ENCODE peak calls at places on chromosomes 13 and 19, in five cellular contexts. One of them, this sample, is unnamed.

GRCh38 chr13:26571518-26571917 is 14.0 kb downstream of the WASF3 start:
- DNase-seq in type B pancreatic cell: no peak
- DNase-seq in hepatic stellate cell: no peak
- DNase-seq in activated CD4-positive, alpha-beta T cell treated with anti-CD3 and anti-CD28 coated beads for 1 hour: no peak
- DNase-seq in HepG2: no peak
- DNase-seq in this sample: no peak

GRCh38 chr13:50334944-50335343 is 319.7 kb downstream of the KCNRG start:
- DNase-seq in activated CD4-positive, alpha-beta T cell treated with anti-CD3 and anti-CD28 coated beads for 1 hour: no peak
- DNase-seq in hepatic stellate cell: no peak
- DNase-seq in type B pancreatic cell: no peak
- DNase-seq in HepG2: peak
- DNase-seq in this sample: no peak

GRCh38 chr19:18659281-18660050 is 22.6 kb downstream of the KLHL26 start:
- DNase-seq in type B pancreatic cell: no peak
- DNase-seq in HepG2: no peak
- DNase-seq in activated CD4-positive, alpha-beta T cell treated with anti-CD3 and anti-CD28 coated beads for 1 hour: no peak
- DNase-seq in hepatic stellate cell: no peak
- DNase-seq in this sample: no peak

GRCh38 chr13:51297556-51297955 is 41.9 kb upstream of the SERPINE3 start:
- DNase-seq in activated CD4-positive, alpha-beta T cell treated with anti-CD3 and anti-CD28 coated beads for 1 hour: no peak
- DNase-seq in hepatic stellate cell: no peak
- DNase-seq in type B pancreatic cell: no peak
- DNase-seq in HepG2: no peak
- DNase-seq in this sample: no peak

GRCh38 chr19:10305139-10305806 is 4.3 kb downstream of the ZGLP1 start:
- DNase-seq in activated CD4-positive, alpha-beta T cell treated with anti-CD3 and anti-CD28 coated beads for 1 hour: no peak
- DNase-seq in type B pancreatic cell: no peak
- DNase-seq in HepG2: no peak
- DNase-seq in hepatic stellate cell: no peak
- DNase-seq in this sample: no peak

GRCh38 chr19:36939153-36939552 is 23.0 kb downstream of the ZNF568 start:
- DNase-seq in hepatic stellate cell: no peak
- DNase-seq in HepG2: no peak
- DNase-seq in activated CD4-positive, alpha-beta T cell treated with anti-CD3 and anti-CD28 coated beads for 1 hour: no peak
- DNase-seq in type B pancreatic cell: no peak
- DNase-seq in this sample: no peak

GRCh38 chr13:70098669-70099068 is 9.0 kb upstream of the ATXN8OS start:
- DNase-seq in type B pancreatic cell: no peak
- DNase-seq in activated CD4-positive, alpha-beta T cell treated with anti-CD3 and anti-CD28 coated beads for 1 hour: no peak
- DNase-seq in hepatic stellate cell: no peak
- DNase-seq in HepG2: no peak
- DNase-seq in this sample: no peak

GRCh38 chr13:40063743-40064142 is 408.3 kb downstream of the COG6 start:
- DNase-seq in type B pancreatic cell: no peak
- DNase-seq in activated CD4-positive, alpha-beta T cell treated with anti-CD3 and anti-CD28 coated beads for 1 hour: no peak
- DNase-seq in HepG2: peak
- DNase-seq in hepatic stellate cell: no peak
- DNase-seq in this sample: no peak

GRCh38 chr13:20219585-20219984 is 12.5 kb downstream of the GJB6 start:
- DNase-seq in type B pancreatic cell: no peak
- DNase-seq in HepG2: no peak
- DNase-seq in hepatic stellate cell: no peak
- DNase-seq in activated CD4-positive, alpha-beta T cell treated with anti-CD3 and anti-CD28 coated beads for 1 hour: no peak
- DNase-seq in this sample: no peak

GRCh38 chr13:41614671-41615519 is 157.5 kb downstream of the RGCC start:
- DNase-seq in hepatic stellate cell: no peak
- DNase-seq in HepG2: no peak
- DNase-seq in type B pancreatic cell: no peak
- DNase-seq in activated CD4-positive, alpha-beta T cell treated with anti-CD3 and anti-CD28 coated beads for 1 hour: no peak
- DNase-seq in this sample: no peak

GRCh38 chr19:14385492-14385891 is 4.2 kb downstream of the ADGRE5 start:
- DNase-seq in hepatic stellate cell: no peak
- DNase-seq in activated CD4-positive, alpha-beta T cell treated with anti-CD3 and anti-CD28 coated beads for 1 hour: no peak
- DNase-seq in type B pancreatic cell: no peak
- DNase-seq in HepG2: no peak
- DNase-seq in this sample: no peak

GRCh38 chr13:23655321-23655720 is 85.1 kb downstream of the TNFRSF19 start:
- DNase-seq in hepatic stellate cell: no peak
- DNase-seq in HepG2: no peak
- DNase-seq in activated CD4-positive, alpha-beta T cell treated with anti-CD3 and anti-CD28 coated beads for 1 hour: no peak
- DNase-seq in type B pancreatic cell: no peak
- DNase-seq in this sample: no peak

GRCh38 chr13:79458436-79458835 is 22.5 kb upstream of the NDFIP2 start:
- DNase-seq in type B pancreatic cell: no peak
- DNase-seq in hepatic stellate cell: no peak
- DNase-seq in HepG2: no peak
- DNase-seq in activated CD4-positive, alpha-beta T cell treated with anti-CD3 and anti-CD28 coated beads for 1 hour: no peak
- DNase-seq in this sample: no peak

GRCh38 chr19:42122691-42123607 is 9.3 kb downstream of the POU2F2 start:
- DNase-seq in HepG2: no peak
- DNase-seq in hepatic stellate cell: no peak
- DNase-seq in type B pancreatic cell: no peak
- DNase-seq in activated CD4-positive, alpha-beta T cell treated with anti-CD3 and anti-CD28 coated beads for 1 hour: peak
- DNase-seq in this sample: no peak

GRCh38 chr13:61684976-61685682 is 269.5 kb upstream of the PCDH20 start:
- DNase-seq in activated CD4-positive, alpha-beta T cell treated with anti-CD3 and anti-CD28 coated beads for 1 hour: no peak
- DNase-seq in type B pancreatic cell: no peak
- DNase-seq in HepG2: no peak
- DNase-seq in hepatic stellate cell: no peak
- DNase-seq in this sample: no peak

GRCh38 chr19:8446055-8446709 is 1.4 kb downstream of the HNRNPM start:
- DNase-seq in type B pancreatic cell: no peak
- DNase-seq in HepG2: no peak
- DNase-seq in hepatic stellate cell: no peak
- DNase-seq in activated CD4-positive, alpha-beta T cell treated with anti-CD3 and anti-CD28 coated beads for 1 hour: no peak
- DNase-seq in this sample: no peak

GRCh38 chr19:8615022-8615421 is 4.5 kb upstream of the ADAMTS10 start:
- DNase-seq in HepG2: no peak
- DNase-seq in hepatic stellate cell: no peak
- DNase-seq in type B pancreatic cell: no peak
- DNase-seq in activated CD4-positive, alpha-beta T cell treated with anti-CD3 and anti-CD28 coated beads for 1 hour: no peak
- DNase-seq in this sample: peak

GRCh38 chr13:85650613-85651012 is 148.6 kb downstream of the SLITRK6 start:
- DNase-seq in activated CD4-positive, alpha-beta T cell treated with anti-CD3 and anti-CD28 coated beads for 1 hour: no peak
- DNase-seq in HepG2: no peak
- DNase-seq in hepatic stellate cell: no peak
- DNase-seq in type B pancreatic cell: no peak
- DNase-seq in this sample: no peak

GRCh38 chr13:94968040-94968756 is 255.9 kb upstream of the SOX21 start:
- DNase-seq in HepG2: no peak
- DNase-seq in type B pancreatic cell: peak
- DNase-seq in activated CD4-positive, alpha-beta T cell treated with anti-CD3 and anti-CD28 coated beads for 1 hour: no peak
- DNase-seq in hepatic stellate cell: no peak
- DNase-seq in this sample: peak

GRCh38 chr13:91576590-91576989 is 178.2 kb downstream of the GPC5 start:
- DNase-seq in activated CD4-positive, alpha-beta T cell treated with anti-CD3 and anti-CD28 coated beads for 1 hour: no peak
- DNase-seq in type B pancreatic cell: no peak
- DNase-seq in HepG2: peak
- DNase-seq in hepatic stellate cell: no peak
- DNase-seq in this sample: no peak

GRCh38 chr19:7788178-7788932 is 25.3 kb downstream of the CLEC4M start:
- DNase-seq in activated CD4-positive, alpha-beta T cell treated with anti-CD3 and anti-CD28 coated beads for 1 hour: no peak
- DNase-seq in type B pancreatic cell: no peak
- DNase-seq in hepatic stellate cell: no peak
- DNase-seq in HepG2: no peak
- DNase-seq in this sample: no peak

GRCh38 chr19:40300668-40301067 is 15.5 kb upstream of the AKT2 start:
- DNase-seq in activated CD4-positive, alpha-beta T cell treated with anti-CD3 and anti-CD28 coated beads for 1 hour: no peak
- DNase-seq in type B pancreatic cell: no peak
- DNase-seq in hepatic stellate cell: no peak
- DNase-seq in HepG2: no peak
- DNase-seq in this sample: no peak

GRCh38 chr19:36152061-36152885 is at the start of gene COX7A1:
- DNase-seq in hepatic stellate cell: peak
- DNase-seq in activated CD4-positive, alpha-beta T cell treated with anti-CD3 and anti-CD28 coated beads for 1 hour: no peak
- DNase-seq in type B pancreatic cell: no peak
- DNase-seq in HepG2: no peak
- DNase-seq in this sample: no peak

GRCh38 chr13:36453518-36453917 is 21.2 kb downstream of the CCNA1 start:
- DNase-seq in activated CD4-positive, alpha-beta T cell treated with anti-CD3 and anti-CD28 coated beads for 1 hour: no peak
- DNase-seq in type B pancreatic cell: no peak
- DNase-seq in HepG2: no peak
- DNase-seq in hepatic stellate cell: no peak
- DNase-seq in this sample: no peak

GRCh38 chr19:9597027-9597426 is 12.7 kb upstream of the ZNF121 start:
- DNase-seq in hepatic stellate cell: peak
- DNase-seq in type B pancreatic cell: no peak
- DNase-seq in HepG2: no peak
- DNase-seq in activated CD4-positive, alpha-beta T cell treated with anti-CD3 and anti-CD28 coated beads for 1 hour: no peak
- DNase-seq in this sample: peak

GRCh38 chr13:76048675-76049396 is 412.7 kb downstream of the LMO7 start:
- DNase-seq in type B pancreatic cell: no peak
- DNase-seq in activated CD4-positive, alpha-beta T cell treated with anti-CD3 and anti-CD28 coated beads for 1 hour: no peak
- DNase-seq in HepG2: no peak
- DNase-seq in hepatic stellate cell: no peak
- DNase-seq in this sample: no peak

GRCh38 chr13:75256922-75257321 is 225.0 kb downstream of the TBC1D4 start:
- DNase-seq in hepatic stellate cell: no peak
- DNase-seq in activated CD4-positive, alpha-beta T cell treated with anti-CD3 and anti-CD28 coated beads for 1 hour: no peak
- DNase-seq in type B pancreatic cell: no peak
- DNase-seq in HepG2: peak
- DNase-seq in this sample: no peak

GRCh38 chr13:30301827-30302226 is 5.5 kb downstream of the KATNAL1 start:
- DNase-seq in hepatic stellate cell: no peak
- DNase-seq in HepG2: no peak
- DNase-seq in activated CD4-positive, alpha-beta T cell treated with anti-CD3 and anti-CD28 coated beads for 1 hour: no peak
- DNase-seq in type B pancreatic cell: no peak
- DNase-seq in this sample: no peak

GRCh38 chr13:99467764-99468163 is 33.5 kb upstream of the TM9SF2 start:
- DNase-seq in HepG2: no peak
- DNase-seq in type B pancreatic cell: no peak
- DNase-seq in hepatic stellate cell: peak
- DNase-seq in activated CD4-positive, alpha-beta T cell treated with anti-CD3 and anti-CD28 coated beads for 1 hour: no peak
- DNase-seq in this sample: peak

GRCh38 chr13:79581870-79582315 is 100.9 kb downstream of the NDFIP2 start:
- DNase-seq in type B pancreatic cell: no peak
- DNase-seq in HepG2: no peak
- DNase-seq in activated CD4-positive, alpha-beta T cell treated with anti-CD3 and anti-CD28 coated beads for 1 hour: no peak
- DNase-seq in hepatic stellate cell: no peak
- DNase-seq in this sample: no peak

GRCh38 chr13:114069376-114070097 is 62.9 kb downstream of the RASA3 start:
- DNase-seq in hepatic stellate cell: no peak
- DNase-seq in type B pancreatic cell: no peak
- DNase-seq in activated CD4-positive, alpha-beta T cell treated with anti-CD3 and anti-CD28 coated beads for 1 hour: no peak
- DNase-seq in HepG2: no peak
- DNase-seq in this sample: no peak